ENCODE peak calls at places on chromosomes 2 and 18, in six cellular contexts. One of them, this sample, is unnamed.

GRCh38 chr2:48045613-48046012 is 139.3 kb upstream of the FBXO11 start:
- DNase-seq in mucosa of descending colon: no peak
- DNase-seq in NCI-H82: no peak
- DNase-seq in stimulated activated CD8-positive, alpha-beta memory T cell treated with anti-CD3 and anti-CD28 coated beads, Interleukin-12 subunit alpha, Interleukin-12 subunit beta, amount 100 ng/mL, for 1 hour: no peak
- DNase-seq in stimulated activated CD4-positive, alpha-beta T cell treated with anti-CD3 and anti-CD28 coated beads, Interleukin-2, amount 100 ng/mL, for 48 hours: no peak
- DNase-seq in fibroblast of lung: no peak
- DNase-seq in this sample: no peak

GRCh38 chr18:48477353-48477752 is 61.5 kb upstream of the CTIF start:
- DNase-seq in stimulated activated CD8-positive, alpha-beta memory T cell treated with anti-CD3 and anti-CD28 coated beads, Interleukin-12 subunit alpha, Interleukin-12 subunit beta, amount 100 ng/mL, for 1 hour: no peak
- DNase-seq in NCI-H82: no peak
- DNase-seq in stimulated activated CD4-positive, alpha-beta T cell treated with anti-CD3 and anti-CD28 coated beads, Interleukin-2, amount 100 ng/mL, for 48 hours: no peak
- DNase-seq in fibroblast of lung: no peak
- DNase-seq in mucosa of descending colon: no peak
- DNase-seq in this sample: no peak

GRCh38 chr2:8094571-8094970 is 587.3 kb upstream of the ID2 start:
- DNase-seq in stimulated activated CD8-positive, alpha-beta memory T cell treated with anti-CD3 and anti-CD28 coated beads, Interleukin-12 subunit alpha, Interleukin-12 subunit beta, amount 100 ng/mL, for 1 hour: no peak
- DNase-seq in stimulated activated CD4-positive, alpha-beta T cell treated with anti-CD3 and anti-CD28 coated beads, Interleukin-2, amount 100 ng/mL, for 48 hours: no peak
- DNase-seq in fibroblast of lung: peak
- DNase-seq in mucosa of descending colon: no peak
- DNase-seq in NCI-H82: no peak
- DNase-seq in this sample: no peak

GRCh38 chr2:86025229-86025820 is 80.4 kb downstream of the POLR1A start:
- DNase-seq in stimulated activated CD8-positive, alpha-beta memory T cell treated with anti-CD3 and anti-CD28 coated beads, Interleukin-12 subunit alpha, Interleukin-12 subunit beta, amount 100 ng/mL, for 1 hour: no peak
- DNase-seq in fibroblast of lung: no peak
- DNase-seq in stimulated activated CD4-positive, alpha-beta T cell treated with anti-CD3 and anti-CD28 coated beads, Interleukin-2, amount 100 ng/mL, for 48 hours: no peak
- DNase-seq in NCI-H82: peak
- DNase-seq in mucosa of descending colon: no peak
- DNase-seq in this sample: no peak

GRCh38 chr2:79935771-79936657 is 368.5 kb downstream of the LRRTM1 start:
- DNase-seq in stimulated activated CD8-positive, alpha-beta memory T cell treated with anti-CD3 and anti-CD28 coated beads, Interleukin-12 subunit alpha, Interleukin-12 subunit beta, amount 100 ng/mL, for 1 hour: no peak
- DNase-seq in NCI-H82: peak
- DNase-seq in stimulated activated CD4-positive, alpha-beta T cell treated with anti-CD3 and anti-CD28 coated beads, Interleukin-2, amount 100 ng/mL, for 48 hours: no peak
- DNase-seq in mucosa of descending colon: no peak
- DNase-seq in fibroblast of lung: peak
- DNase-seq in this sample: peak

GRCh38 chr2:202564226-202564625 is 70.5 kb upstream of the FAM117B start:
- DNase-seq in mucosa of descending colon: no peak
- DNase-seq in stimulated activated CD4-positive, alpha-beta T cell treated with anti-CD3 and anti-CD28 coated beads, Interleukin-2, amount 100 ng/mL, for 48 hours: no peak
- DNase-seq in NCI-H82: no peak
- DNase-seq in fibroblast of lung: no peak
- DNase-seq in stimulated activated CD8-positive, alpha-beta memory T cell treated with anti-CD3 and anti-CD28 coated beads, Interleukin-12 subunit alpha, Interleukin-12 subunit beta, amount 100 ng/mL, for 1 hour: no peak
- DNase-seq in this sample: no peak

GRCh38 chr2:228709788-228710371 is 528.4 kb upstream of the SPHKAP start:
- DNase-seq in mucosa of descending colon: no peak
- DNase-seq in fibroblast of lung: no peak
- DNase-seq in stimulated activated CD4-positive, alpha-beta T cell treated with anti-CD3 and anti-CD28 coated beads, Interleukin-2, amount 100 ng/mL, for 48 hours: no peak
- DNase-seq in stimulated activated CD8-positive, alpha-beta memory T cell treated with anti-CD3 and anti-CD28 coated beads, Interleukin-12 subunit alpha, Interleukin-12 subunit beta, amount 100 ng/mL, for 1 hour: no peak
- DNase-seq in NCI-H82: no peak
- DNase-seq in this sample: no peak

GRCh38 chr2:23926750-23927627 is at the start of gene ATAD2B:
- DNase-seq in stimulated activated CD8-positive, alpha-beta memory T cell treated with anti-CD3 and anti-CD28 coated beads, Interleukin-12 subunit alpha, Interleukin-12 subunit beta, amount 100 ng/mL, for 1 hour: peak
- DNase-seq in NCI-H82: peak
- DNase-seq in stimulated activated CD4-positive, alpha-beta T cell treated with anti-CD3 and anti-CD28 coated beads, Interleukin-2, amount 100 ng/mL, for 48 hours: peak
- DNase-seq in fibroblast of lung: peak
- DNase-seq in mucosa of descending colon: peak
- DNase-seq in this sample: peak

GRCh38 chr2:156434461-156435291 is 1.5 kb upstream of the GPD2 start:
- DNase-seq in mucosa of descending colon: no peak
- DNase-seq in fibroblast of lung: peak
- DNase-seq in stimulated activated CD4-positive, alpha-beta T cell treated with anti-CD3 and anti-CD28 coated beads, Interleukin-2, amount 100 ng/mL, for 48 hours: no peak
- DNase-seq in NCI-H82: no peak
- DNase-seq in stimulated activated CD8-positive, alpha-beta memory T cell treated with anti-CD3 and anti-CD28 coated beads, Interleukin-12 subunit alpha, Interleukin-12 subunit beta, amount 100 ng/mL, for 1 hour: no peak
- DNase-seq in this sample: no peak

GRCh38 chr2:36352711-36353110 is 2.9 kb upstream of the CRIM1 start:
- DNase-seq in stimulated activated CD8-positive, alpha-beta memory T cell treated with anti-CD3 and anti-CD28 coated beads, Interleukin-12 subunit alpha, Interleukin-12 subunit beta, amount 100 ng/mL, for 1 hour: no peak
- DNase-seq in NCI-H82: no peak
- DNase-seq in stimulated activated CD4-positive, alpha-beta T cell treated with anti-CD3 and anti-CD28 coated beads, Interleukin-2, amount 100 ng/mL, for 48 hours: no peak
- DNase-seq in fibroblast of lung: peak
- DNase-seq in mucosa of descending colon: no peak
- DNase-seq in this sample: no peak

GRCh38 chr2:181573140-181573736 is 83.7 kb downstream of the CERKL start:
- DNase-seq in NCI-H82: peak
- DNase-seq in mucosa of descending colon: no peak
- DNase-seq in stimulated activated CD4-positive, alpha-beta T cell treated with anti-CD3 and anti-CD28 coated beads, Interleukin-2, amount 100 ng/mL, for 48 hours: no peak
- DNase-seq in stimulated activated CD8-positive, alpha-beta memory T cell treated with anti-CD3 and anti-CD28 coated beads, Interleukin-12 subunit alpha, Interleukin-12 subunit beta, amount 100 ng/mL, for 1 hour: no peak
- DNase-seq in fibroblast of lung: peak
- DNase-seq in this sample: peak

GRCh38 chr2:234679766-234680687 is 183.1 kb upstream of the ARL4C start:
- DNase-seq in fibroblast of lung: peak
- DNase-seq in mucosa of descending colon: peak
- DNase-seq in stimulated activated CD8-positive, alpha-beta memory T cell treated with anti-CD3 and anti-CD28 coated beads, Interleukin-12 subunit alpha, Interleukin-12 subunit beta, amount 100 ng/mL, for 1 hour: no peak
- DNase-seq in NCI-H82: no peak
- DNase-seq in stimulated activated CD4-positive, alpha-beta T cell treated with anti-CD3 and anti-CD28 coated beads, Interleukin-2, amount 100 ng/mL, for 48 hours: no peak
- DNase-seq in this sample: no peak

GRCh38 chr2:121790276-121790956 is 35.0 kb downstream of the TSN start:
- DNase-seq in fibroblast of lung: peak
- DNase-seq in stimulated activated CD8-positive, alpha-beta memory T cell treated with anti-CD3 and anti-CD28 coated beads, Interleukin-12 subunit alpha, Interleukin-12 subunit beta, amount 100 ng/mL, for 1 hour: no peak
- DNase-seq in stimulated activated CD4-positive, alpha-beta T cell treated with anti-CD3 and anti-CD28 coated beads, Interleukin-2, amount 100 ng/mL, for 48 hours: no peak
- DNase-seq in mucosa of descending colon: no peak
- DNase-seq in NCI-H82: no peak
- DNase-seq in this sample: no peak

GRCh38 chr2:186349508-186349907 is 136.6 kb upstream of the ZC3H15 start:
- DNase-seq in mucosa of descending colon: no peak
- DNase-seq in fibroblast of lung: peak
- DNase-seq in stimulated activated CD8-positive, alpha-beta memory T cell treated with anti-CD3 and anti-CD28 coated beads, Interleukin-12 subunit alpha, Interleukin-12 subunit beta, amount 100 ng/mL, for 1 hour: no peak
- DNase-seq in NCI-H82: no peak
- DNase-seq in stimulated activated CD4-positive, alpha-beta T cell treated with anti-CD3 and anti-CD28 coated beads, Interleukin-2, amount 100 ng/mL, for 48 hours: no peak
- DNase-seq in this sample: no peak

GRCh38 chr2:1446281-1446680 is 33.0 kb downstream of the TPO start:
- DNase-seq in NCI-H82: no peak
- DNase-seq in mucosa of descending colon: no peak
- DNase-seq in stimulated activated CD8-positive, alpha-beta memory T cell treated with anti-CD3 and anti-CD28 coated beads, Interleukin-12 subunit alpha, Interleukin-12 subunit beta, amount 100 ng/mL, for 1 hour: no peak
- DNase-seq in fibroblast of lung: no peak
- DNase-seq in stimulated activated CD4-positive, alpha-beta T cell treated with anti-CD3 and anti-CD28 coated beads, Interleukin-2, amount 100 ng/mL, for 48 hours: no peak
- DNase-seq in this sample: no peak

GRCh38 chr2:25336446-25336845 is 5.3 kb downstream of the DNMT3A start:
- DNase-seq in mucosa of descending colon: peak
- DNase-seq in fibroblast of lung: no peak
- DNase-seq in NCI-H82: peak
- DNase-seq in stimulated activated CD8-positive, alpha-beta memory T cell treated with anti-CD3 and anti-CD28 coated beads, Interleukin-12 subunit alpha, Interleukin-12 subunit beta, amount 100 ng/mL, for 1 hour: no peak
- DNase-seq in stimulated activated CD4-positive, alpha-beta T cell treated with anti-CD3 and anti-CD28 coated beads, Interleukin-2, amount 100 ng/mL, for 48 hours: no peak
- DNase-seq in this sample: no peak

GRCh38 chr2:100321181-100321880 is 970 bp downstream of the LONRF2 start:
- DNase-seq in stimulated activated CD4-positive, alpha-beta T cell treated with anti-CD3 and anti-CD28 coated beads, Interleukin-2, amount 100 ng/mL, for 48 hours: peak
- DNase-seq in mucosa of descending colon: no peak
- DNase-seq in NCI-H82: no peak
- DNase-seq in fibroblast of lung: peak
- DNase-seq in stimulated activated CD8-positive, alpha-beta memory T cell treated with anti-CD3 and anti-CD28 coated beads, Interleukin-12 subunit alpha, Interleukin-12 subunit beta, amount 100 ng/mL, for 1 hour: no peak
- DNase-seq in this sample: peak

GRCh38 chr18:34933880-34934689 is 107.1 kb upstream of the MAPRE2 start:
- DNase-seq in stimulated activated CD8-positive, alpha-beta memory T cell treated with anti-CD3 and anti-CD28 coated beads, Interleukin-12 subunit alpha, Interleukin-12 subunit beta, amount 100 ng/mL, for 1 hour: no peak
- DNase-seq in mucosa of descending colon: no peak
- DNase-seq in stimulated activated CD4-positive, alpha-beta T cell treated with anti-CD3 and anti-CD28 coated beads, Interleukin-2, amount 100 ng/mL, for 48 hours: no peak
- DNase-seq in NCI-H82: no peak
- DNase-seq in fibroblast of lung: peak
- DNase-seq in this sample: no peak

GRCh38 chr2:75294362-75294761 is 95.0 kb upstream of the TACR1 start:
- DNase-seq in mucosa of descending colon: no peak
- DNase-seq in NCI-H82: no peak
- DNase-seq in stimulated activated CD4-positive, alpha-beta T cell treated with anti-CD3 and anti-CD28 coated beads, Interleukin-2, amount 100 ng/mL, for 48 hours: no peak
- DNase-seq in fibroblast of lung: peak
- DNase-seq in stimulated activated CD8-positive, alpha-beta memory T cell treated with anti-CD3 and anti-CD28 coated beads, Interleukin-12 subunit alpha, Interleukin-12 subunit beta, amount 100 ng/mL, for 1 hour: no peak
- DNase-seq in this sample: no peak

GRCh38 chr2:241898681-241899270 is 29.2 kb downstream of the RTP5 start:
- DNase-seq in stimulated activated CD8-positive, alpha-beta memory T cell treated with anti-CD3 and anti-CD28 coated beads, Interleukin-12 subunit alpha, Interleukin-12 subunit beta, amount 100 ng/mL, for 1 hour: no peak
- DNase-seq in stimulated activated CD4-positive, alpha-beta T cell treated with anti-CD3 and anti-CD28 coated beads, Interleukin-2, amount 100 ng/mL, for 48 hours: no peak
- DNase-seq in mucosa of descending colon: no peak
- DNase-seq in NCI-H82: no peak
- DNase-seq in fibroblast of lung: no peak
- DNase-seq in this sample: no peak

GRCh38 chr2:206647985-206648384 is 5.7 kb downstream of the FAM237A start:
- DNase-seq in NCI-H82: no peak
- DNase-seq in stimulated activated CD4-positive, alpha-beta T cell treated with anti-CD3 and anti-CD28 coated beads, Interleukin-2, amount 100 ng/mL, for 48 hours: no peak
- DNase-seq in stimulated activated CD8-positive, alpha-beta memory T cell treated with anti-CD3 and anti-CD28 coated beads, Interleukin-12 subunit alpha, Interleukin-12 subunit beta, amount 100 ng/mL, for 1 hour: no peak
- DNase-seq in mucosa of descending colon: no peak
- DNase-seq in fibroblast of lung: no peak
- DNase-seq in this sample: no peak

GRCh38 chr2:75311993-75312392 is 112.7 kb upstream of the TACR1 start:
- DNase-seq in NCI-H82: peak
- DNase-seq in fibroblast of lung: no peak
- DNase-seq in mucosa of descending colon: no peak
- DNase-seq in stimulated activated CD4-positive, alpha-beta T cell treated with anti-CD3 and anti-CD28 coated beads, Interleukin-2, amount 100 ng/mL, for 48 hours: no peak
- DNase-seq in stimulated activated CD8-positive, alpha-beta memory T cell treated with anti-CD3 and anti-CD28 coated beads, Interleukin-12 subunit alpha, Interleukin-12 subunit beta, amount 100 ng/mL, for 1 hour: no peak
- DNase-seq in this sample: peak

GRCh38 chr2:135052997-135053474 is 944 bp downstream of the RAB3GAP1 start:
- DNase-seq in fibroblast of lung: peak
- DNase-seq in mucosa of descending colon: no peak
- DNase-seq in NCI-H82: peak
- DNase-seq in stimulated activated CD4-positive, alpha-beta T cell treated with anti-CD3 and anti-CD28 coated beads, Interleukin-2, amount 100 ng/mL, for 48 hours: peak
- DNase-seq in stimulated activated CD8-positive, alpha-beta memory T cell treated with anti-CD3 and anti-CD28 coated beads, Interleukin-12 subunit alpha, Interleukin-12 subunit beta, amount 100 ng/mL, for 1 hour: peak
- DNase-seq in this sample: no peak

GRCh38 chr2:10161206-10161931 is 38.8 kb downstream of the RRM2 start:
- DNase-seq in fibroblast of lung: peak
- DNase-seq in mucosa of descending colon: peak
- DNase-seq in NCI-H82: no peak
- DNase-seq in stimulated activated CD8-positive, alpha-beta memory T cell treated with anti-CD3 and anti-CD28 coated beads, Interleukin-12 subunit alpha, Interleukin-12 subunit beta, amount 100 ng/mL, for 1 hour: no peak
- DNase-seq in stimulated activated CD4-positive, alpha-beta T cell treated with anti-CD3 and anti-CD28 coated beads, Interleukin-2, amount 100 ng/mL, for 48 hours: no peak
- DNase-seq in this sample: no peak

GRCh38 chr2:71683070-71683469 is 229.7 kb downstream of the DYSF start:
- DNase-seq in mucosa of descending colon: no peak
- DNase-seq in stimulated activated CD8-positive, alpha-beta memory T cell treated with anti-CD3 and anti-CD28 coated beads, Interleukin-12 subunit alpha, Interleukin-12 subunit beta, amount 100 ng/mL, for 1 hour: no peak
- DNase-seq in NCI-H82: no peak
- DNase-seq in stimulated activated CD4-positive, alpha-beta T cell treated with anti-CD3 and anti-CD28 coated beads, Interleukin-2, amount 100 ng/mL, for 48 hours: no peak
- DNase-seq in fibroblast of lung: no peak
- DNase-seq in this sample: no peak

GRCh38 chr2:10864888-10865551 is 46.7 kb upstream of the KCNF1 start:
- DNase-seq in stimulated activated CD4-positive, alpha-beta T cell treated with anti-CD3 and anti-CD28 coated beads, Interleukin-2, amount 100 ng/mL, for 48 hours: peak
- DNase-seq in mucosa of descending colon: no peak
- DNase-seq in fibroblast of lung: no peak
- DNase-seq in stimulated activated CD8-positive, alpha-beta memory T cell treated with anti-CD3 and anti-CD28 coated beads, Interleukin-12 subunit alpha, Interleukin-12 subunit beta, amount 100 ng/mL, for 1 hour: no peak
- DNase-seq in NCI-H82: no peak
- DNase-seq in this sample: no peak

GRCh38 chr2:147660680-147661079 is 184.1 kb upstream of the ACVR2A start:
- DNase-seq in fibroblast of lung: no peak
- DNase-seq in mucosa of descending colon: no peak
- DNase-seq in stimulated activated CD8-positive, alpha-beta memory T cell treated with anti-CD3 and anti-CD28 coated beads, Interleukin-12 subunit alpha, Interleukin-12 subunit beta, amount 100 ng/mL, for 1 hour: no peak
- DNase-seq in NCI-H82: peak
- DNase-seq in stimulated activated CD4-positive, alpha-beta T cell treated with anti-CD3 and anti-CD28 coated beads, Interleukin-2, amount 100 ng/mL, for 48 hours: no peak
- DNase-seq in this sample: no peak

GRCh38 chr2:169258045-169258601 is 104.2 kb downstream of the LRP2 start:
- DNase-seq in NCI-H82: no peak
- DNase-seq in stimulated activated CD8-positive, alpha-beta memory T cell treated with anti-CD3 and anti-CD28 coated beads, Interleukin-12 subunit alpha, Interleukin-12 subunit beta, amount 100 ng/mL, for 1 hour: no peak
- DNase-seq in fibroblast of lung: no peak
- DNase-seq in mucosa of descending colon: no peak
- DNase-seq in stimulated activated CD4-positive, alpha-beta T cell treated with anti-CD3 and anti-CD28 coated beads, Interleukin-2, amount 100 ng/mL, for 48 hours: no peak
- DNase-seq in this sample: no peak

GRCh38 chr2:172859821-172860707 is 124.4 kb downstream of the RAPGEF4 start:
- DNase-seq in mucosa of descending colon: no peak
- DNase-seq in stimulated activated CD8-positive, alpha-beta memory T cell treated with anti-CD3 and anti-CD28 coated beads, Interleukin-12 subunit alpha, Interleukin-12 subunit beta, amount 100 ng/mL, for 1 hour: no peak
- DNase-seq in stimulated activated CD4-positive, alpha-beta T cell treated with anti-CD3 and anti-CD28 coated beads, Interleukin-2, amount 100 ng/mL, for 48 hours: no peak
- DNase-seq in NCI-H82: no peak
- DNase-seq in fibroblast of lung: peak
- DNase-seq in this sample: peak

GRCh38 chr2:27075219-27075871 is 3.1 kb upstream of the EMILIN1 start:
- DNase-seq in stimulated activated CD4-positive, alpha-beta T cell treated with anti-CD3 and anti-CD28 coated beads, Interleukin-2, amount 100 ng/mL, for 48 hours: peak
- DNase-seq in mucosa of descending colon: peak
- DNase-seq in stimulated activated CD8-positive, alpha-beta memory T cell treated with anti-CD3 and anti-CD28 coated beads, Interleukin-12 subunit alpha, Interleukin-12 subunit beta, amount 100 ng/mL, for 1 hour: no peak
- DNase-seq in fibroblast of lung: no peak
- DNase-seq in NCI-H82: peak
- DNase-seq in this sample: no peak

GRCh38 chr18:37476611-37477295 is 88.8 kb downstream of the CELF4 start:
- DNase-seq in NCI-H82: no peak
- DNase-seq in fibroblast of lung: no peak
- DNase-seq in stimulated activated CD8-positive, alpha-beta memory T cell treated with anti-CD3 and anti-CD28 coated beads, Interleukin-12 subunit alpha, Interleukin-12 subunit beta, amount 100 ng/mL, for 1 hour: no peak
- DNase-seq in mucosa of descending colon: no peak
- DNase-seq in stimulated activated CD4-positive, alpha-beta T cell treated with anti-CD3 and anti-CD28 coated beads, Interleukin-2, amount 100 ng/mL, for 48 hours: no peak
- DNase-seq in this sample: no peak

GRCh38 chr2:48545244-48545643 is 15.3 kb downstream of the STON1 start:
- DNase-seq in fibroblast of lung: no peak
- DNase-seq in stimulated activated CD8-positive, alpha-beta memory T cell treated with anti-CD3 and anti-CD28 coated beads, Interleukin-12 subunit alpha, Interleukin-12 subunit beta, amount 100 ng/mL, for 1 hour: no peak
- DNase-seq in NCI-H82: peak
- DNase-seq in stimulated activated CD4-positive, alpha-beta T cell treated with anti-CD3 and anti-CD28 coated beads, Interleukin-2, amount 100 ng/mL, for 48 hours: no peak
- DNase-seq in mucosa of descending colon: no peak
- DNase-seq in this sample: no peak

This sample was measured in SK-N-DZ.